ENCODE peak calls at places on chromosomes 16 and 17, in seven cellular contexts. One of them, this sample, is unnamed.

GRCh38 chr17:44108440-44109311 is 14.8 kb downstream of the HDAC5 start:
- DNase-seq in AG04449: peak
- DNase-seq in PC-9: peak
- DNase-seq in Calu3: no peak
- DNase-seq in neural progenitor cell: no peak
- DNase-seq in dorsolateral prefrontal cortex: no peak
- DNase-seq in B cell: no peak
- DNase-seq in this sample: no peak

GRCh38 chr17:28849281-28849680 is 5.5 kb upstream of the ERAL1 start:
- DNase-seq in AG04449: no peak
- DNase-seq in neural progenitor cell: no peak
- DNase-seq in dorsolateral prefrontal cortex: no peak
- DNase-seq in Calu3: no peak
- DNase-seq in PC-9: no peak
- DNase-seq in B cell: no peak
- DNase-seq in this sample: no peak

GRCh38 chr17:64028874-64029464 is 8.5 kb upstream of the ICAM2 start:
- DNase-seq in B cell: peak
- DNase-seq in PC-9: peak
- DNase-seq in Calu3: peak
- DNase-seq in dorsolateral prefrontal cortex: peak
- DNase-seq in neural progenitor cell: peak
- DNase-seq in AG04449: peak
- DNase-seq in this sample: peak

GRCh38 chr17:44604149-44605115 is 47.1 kb downstream of the FZD2 start:
- DNase-seq in Calu3: no peak
- DNase-seq in neural progenitor cell: no peak
- DNase-seq in B cell: no peak
- DNase-seq in AG04449: no peak
- DNase-seq in PC-9: no peak
- DNase-seq in dorsolateral prefrontal cortex: no peak
- DNase-seq in this sample: no peak

GRCh38 chr17:51346218-51346982 is 86.1 kb downstream of the UTP18 start:
- DNase-seq in AG04449: no peak
- DNase-seq in PC-9: no peak
- DNase-seq in dorsolateral prefrontal cortex: peak
- DNase-seq in Calu3: peak
- DNase-seq in neural progenitor cell: no peak
- DNase-seq in B cell: no peak
- DNase-seq in this sample: no peak

GRCh38 chr17:12574525-12574924 is 91.2 kb upstream of the MYOCD start:
- DNase-seq in AG04449: no peak
- DNase-seq in dorsolateral prefrontal cortex: no peak
- DNase-seq in Calu3: no peak
- DNase-seq in PC-9: no peak
- DNase-seq in neural progenitor cell: no peak
- DNase-seq in B cell: no peak
- DNase-seq in this sample: no peak

GRCh38 chr17:81025065-81025751 is 9.7 kb upstream of the BAIAP2 start:
- DNase-seq in Calu3: no peak
- DNase-seq in neural progenitor cell: no peak
- DNase-seq in B cell: no peak
- DNase-seq in AG04449: no peak
- DNase-seq in PC-9: no peak
- DNase-seq in dorsolateral prefrontal cortex: peak
- DNase-seq in this sample: no peak

GRCh38 chr17:76046064-76046463 is 19.0 kb upstream of the EVPL start:
- DNase-seq in PC-9: peak
- DNase-seq in neural progenitor cell: no peak
- DNase-seq in B cell: no peak
- DNase-seq in AG04449: no peak
- DNase-seq in dorsolateral prefrontal cortex: no peak
- DNase-seq in Calu3: no peak
- DNase-seq in this sample: no peak

GRCh38 chr17:2710075-2710803 is 1.3 kb downstream of the CLUH start:
- DNase-seq in dorsolateral prefrontal cortex: no peak
- DNase-seq in Calu3: no peak
- DNase-seq in neural progenitor cell: no peak
- DNase-seq in B cell: no peak
- DNase-seq in AG04449: no peak
- DNase-seq in PC-9: peak
- DNase-seq in this sample: no peak

GRCh38 chr16:54843424-54843750 is 87.3 kb upstream of the IRX5 start:
- DNase-seq in B cell: no peak
- DNase-seq in neural progenitor cell: no peak
- DNase-seq in PC-9: no peak
- DNase-seq in Calu3: no peak
- DNase-seq in AG04449: no peak
- DNase-seq in dorsolateral prefrontal cortex: no peak
- DNase-seq in this sample: no peak

GRCh38 chr17:8965394-8966168 is at the start of gene PIK3R5:
- DNase-seq in neural progenitor cell: peak
- DNase-seq in B cell: peak
- DNase-seq in Calu3: no peak
- DNase-seq in dorsolateral prefrontal cortex: no peak
- DNase-seq in AG04449: no peak
- DNase-seq in PC-9: no peak
- DNase-seq in this sample: peak

GRCh38 chr17:5115673-5116651 is at the start of gene USP6:
- DNase-seq in neural progenitor cell: no peak
- DNase-seq in Calu3: no peak
- DNase-seq in dorsolateral prefrontal cortex: no peak
- DNase-seq in AG04449: no peak
- DNase-seq in PC-9: no peak
- DNase-seq in B cell: no peak
- DNase-seq in this sample: no peak

GRCh38 chr17:75364078-75364477 is 41.4 kb downstream of the GRB2 start:
- DNase-seq in dorsolateral prefrontal cortex: no peak
- DNase-seq in Calu3: no peak
- DNase-seq in neural progenitor cell: no peak
- DNase-seq in AG04449: peak
- DNase-seq in PC-9: peak
- DNase-seq in B cell: no peak
- DNase-seq in this sample: no peak

GRCh38 chr16:51119576-51120288 is 31.3 kb downstream of the SALL1 start:
- DNase-seq in Calu3: no peak
- DNase-seq in neural progenitor cell: no peak
- DNase-seq in PC-9: no peak
- DNase-seq in AG04449: no peak
- DNase-seq in dorsolateral prefrontal cortex: no peak
- DNase-seq in B cell: no peak
- DNase-seq in this sample: no peak
- TF ChIP-seq CTCF in Calu3: no peak
- TF ChIP-seq CTCF in neural progenitor cell: no peak
- TF ChIP-seq CTCF in PC-9: no peak
- TF ChIP-seq CTCF in AG04449: no peak
- TF ChIP-seq CTCF in dorsolateral prefrontal cortex: no peak
- TF ChIP-seq CTCF in B cell: no peak
- TF ChIP-seq CTCF in this sample: no peak

GRCh38 chr16:3152273-3153076 is 17.6 kb downstream of the ZNF213 start:
- DNase-seq in neural progenitor cell: peak
- DNase-seq in B cell: peak
- DNase-seq in PC-9: peak
- DNase-seq in AG04449: peak
- DNase-seq in Calu3: peak
- DNase-seq in dorsolateral prefrontal cortex: peak
- DNase-seq in this sample: peak

GRCh38 chr16:3149630-3150345 is 15.0 kb downstream of the ZNF213 start:
- DNase-seq in PC-9: peak
- DNase-seq in B cell: peak
- DNase-seq in AG04449: no peak
- DNase-seq in Calu3: peak
- DNase-seq in dorsolateral prefrontal cortex: peak
- DNase-seq in neural progenitor cell: peak
- DNase-seq in this sample: peak

GRCh38 chr16:3152022-3152272 is 17.1 kb downstream of the ZNF213 start:
- DNase-seq in B cell: no peak
- DNase-seq in Calu3: no peak
- DNase-seq in PC-9: no peak
- DNase-seq in neural progenitor cell: no peak
- DNase-seq in dorsolateral prefrontal cortex: no peak
- DNase-seq in AG04449: no peak
- DNase-seq in this sample: no peak

GRCh38 chr16:3149193-3149530 is 14.3 kb downstream of the ZNF213 start:
- DNase-seq in PC-9: peak
- DNase-seq in neural progenitor cell: no peak
- DNase-seq in dorsolateral prefrontal cortex: no peak
- DNase-seq in AG04449: no peak
- DNase-seq in B cell: no peak
- DNase-seq in Calu3: no peak
- DNase-seq in this sample: no peak

GRCh38 chr16:3150346-3151218 is 15.8 kb downstream of the ZNF213 start:
- DNase-seq in Calu3: peak
- DNase-seq in B cell: peak
- DNase-seq in AG04449: no peak
- DNase-seq in dorsolateral prefrontal cortex: peak
- DNase-seq in PC-9: peak
- DNase-seq in neural progenitor cell: peak
- DNase-seq in this sample: peak
- TF ChIP-seq CTCF in Calu3: no peak
- TF ChIP-seq CTCF in B cell: no peak
- TF ChIP-seq CTCF in AG04449: no peak
- TF ChIP-seq CTCF in dorsolateral prefrontal cortex: no peak
- TF ChIP-seq CTCF in PC-9: no peak
- TF ChIP-seq CTCF in neural progenitor cell: no peak
- TF ChIP-seq CTCF in this sample: no peak

GRCh38 chr17:83194761-83195329 is 115.4 kb downstream of the METRNL start:
- DNase-seq in B cell: no peak
- DNase-seq in dorsolateral prefrontal cortex: no peak
- DNase-seq in neural progenitor cell: no peak
- DNase-seq in Calu3: no peak
- DNase-seq in PC-9: no peak
- DNase-seq in AG04449: no peak
- DNase-seq in this sample: no peak

GRCh38 chr17:83194189-83194565 is 114.8 kb downstream of the METRNL start:
- DNase-seq in PC-9: no peak
- DNase-seq in Calu3: no peak
- DNase-seq in AG04449: no peak
- DNase-seq in dorsolateral prefrontal cortex: no peak
- DNase-seq in B cell: no peak
- DNase-seq in neural progenitor cell: no peak
- DNase-seq in this sample: no peak

GRCh38 chr17:83196973-83197880 is 117.8 kb downstream of the METRNL start:
- DNase-seq in dorsolateral prefrontal cortex: no peak
- DNase-seq in AG04449: no peak
- DNase-seq in PC-9: no peak
- DNase-seq in neural progenitor cell: no peak
- DNase-seq in B cell: no peak
- DNase-seq in Calu3: no peak
- DNase-seq in this sample: no peak

GRCh38 chr17:83196088-83196765 is 116.8 kb downstream of the METRNL start:
- DNase-seq in PC-9: no peak
- DNase-seq in AG04449: no peak
- DNase-seq in neural progenitor cell: no peak
- DNase-seq in dorsolateral prefrontal cortex: no peak
- DNase-seq in Calu3: no peak
- DNase-seq in B cell: no peak
- DNase-seq in this sample: no peak

GRCh38 chr17:83195330-83196087 is 116.1 kb downstream of the METRNL start:
- DNase-seq in PC-9: no peak
- DNase-seq in AG04449: no peak
- DNase-seq in neural progenitor cell: no peak
- DNase-seq in Calu3: no peak
- DNase-seq in dorsolateral prefrontal cortex: no peak
- DNase-seq in B cell: no peak
- DNase-seq in this sample: no peak
- TF ChIP-seq CTCF in PC-9: no peak
- TF ChIP-seq CTCF in AG04449: no peak
- TF ChIP-seq CTCF in neural progenitor cell: no peak
- TF ChIP-seq CTCF in Calu3: no peak
- TF ChIP-seq CTCF in dorsolateral prefrontal cortex: no peak
- TF ChIP-seq CTCF in B cell: no peak
- TF ChIP-seq CTCF in this sample: no peak

DNA sequence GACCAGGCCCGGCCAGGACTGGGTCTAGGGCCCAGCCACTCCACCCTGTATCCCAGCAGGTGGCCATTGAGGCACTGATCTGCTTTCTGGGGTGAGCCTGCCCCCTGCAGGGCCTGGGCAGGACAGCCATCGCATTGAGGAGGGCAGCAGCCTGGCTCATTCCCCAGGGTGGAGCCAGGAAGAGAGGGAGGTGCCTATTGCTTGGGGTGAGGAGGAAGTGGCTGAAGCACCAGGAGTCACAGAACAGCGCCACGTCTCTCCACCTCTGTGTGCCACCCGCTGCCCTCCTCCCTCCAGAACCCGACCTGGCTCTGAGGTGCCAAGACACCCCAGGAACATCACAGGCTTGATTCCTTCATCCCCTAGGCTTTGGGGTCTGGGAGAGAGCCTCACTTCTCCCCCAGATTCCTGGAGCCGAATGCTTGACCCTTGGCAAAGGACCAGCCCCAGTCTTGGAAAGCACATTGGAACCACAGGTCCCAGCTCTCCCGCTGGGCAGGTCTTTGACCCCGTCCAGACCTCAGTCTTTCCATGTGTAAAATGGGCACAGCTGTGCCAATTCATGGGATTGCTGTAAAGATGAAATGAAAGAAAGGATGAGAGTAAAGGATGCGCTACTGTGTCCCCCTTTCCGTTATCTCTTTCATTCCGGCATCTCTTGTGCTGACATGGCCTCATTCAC is 7.2 kb upstream of the KRT36 start:
- DNase-seq in PC-9: peak
- DNase-seq in B cell: no peak
- DNase-seq in neural progenitor cell: peak
- DNase-seq in dorsolateral prefrontal cortex: no peak
- DNase-seq in AG04449: peak
- DNase-seq in Calu3: peak
- DNase-seq in this sample: peak
- TF ChIP-seq CTCF in PC-9: peak
- TF ChIP-seq CTCF in B cell: no peak
- TF ChIP-seq CTCF in neural progenitor cell: peak
- TF ChIP-seq CTCF in dorsolateral prefrontal cortex: peak
- TF ChIP-seq CTCF in AG04449: peak
- TF ChIP-seq CTCF in Calu3: peak
- TF ChIP-seq CTCF in this sample: peak

GRCh38 chr17:36591434-36592315 is at the start of gene DHRS11:
- DNase-seq in PC-9: peak
- DNase-seq in dorsolateral prefrontal cortex: peak
- DNase-seq in Calu3: peak
- DNase-seq in neural progenitor cell: peak
- DNase-seq in B cell: peak
- DNase-seq in AG04449: no peak
- DNase-seq in this sample: peak
- TF ChIP-seq CTCF in PC-9: no peak
- TF ChIP-seq CTCF in dorsolateral prefrontal cortex: peak
- TF ChIP-seq CTCF in Calu3: peak
- TF ChIP-seq CTCF in neural progenitor cell: no peak
- TF ChIP-seq CTCF in B cell: no peak
- TF ChIP-seq CTCF in AG04449: no peak
- TF ChIP-seq CTCF in this sample: no peak

This sample was measured in CD8-positive, alpha-beta T cell.